ENCODE peak calls at places on chromosomes 13 and 19, in eight cellular contexts. X is AG09319; R is AG04450; F is posterior cingulate gyrus; G is cardiac fibroblast; S is psoas muscle; D is stimulated activated CD8-positive, alpha-beta memory T cell treated with anti-CD3 and anti-CD28 coated beads, Interleukin-12 subunit alpha, Interleukin-12 subunit beta, amount 100 ng/mL, for 4 hours; Z is right cardiac atrium. K is an unnamed sample.

GRCh38 chr19:18456279-18456678 is 18.3 kb upstream of the ISYNA1 start:
- DNase-seq in G (no peak), S (no peak), D (no peak), Z (no peak), R (no peak), F (no peak), X (no peak), K (no peak)

GRCh38 chr19:42475366-42475765 is 32.6 kb upstream of the CXCL17 start:
- DNase-seq in G (no peak), F (no peak), X (no peak), Z (no peak), R (no peak), D (no peak), S (no peak), K (no peak)

GRCh38 chr13:75442736-75443234 is 39.2 kb downstream of the TBC1D4 start:
- DNase-seq in R (no peak), Z (peak), D (no peak), F (no peak), G (no peak), X (no peak), S (no peak), K (no peak)

GRCh38 chr19:10141973-10142372 is 22.3 kb upstream of the EIF3G start:
- DNase-seq in S (no peak), Z (no peak), D (no peak), X (no peak), R (no peak), G (no peak), F (no peak), K (no peak)

GRCh38 chr19:19179548-19180441 is 9.7 kb upstream of the MEF2B start:
- DNase-seq in F (no peak), R (no peak), D (no peak), Z (no peak), S (no peak), X (no peak), G (no peak), K (no peak)

GRCh38 chr13:94664889-94665288 is 47.5 kb downstream of the SOX21 start:
- DNase-seq in G (no peak), S (no peak), R (no peak), F (no peak), X (no peak), D (no peak), Z (no peak), K (no peak)

GRCh38 chr13:109665781-109666249 is 120.6 kb downstream of the IRS2 start:
- DNase-seq in F (no peak), S (no peak), X (no peak), G (no peak), Z (no peak), R (no peak), D (no peak), K (peak)

GRCh38 chr13:33911521-33911920 is 93.6 kb downstream of the RFC3 start:
- DNase-seq in G (no peak), X (no peak), D (no peak), S (no peak), Z (no peak), F (no peak), R (no peak), K (no peak)

GRCh38 chr13:45305079-45305478 is 35.9 kb downstream of the TPT1 start:
- DNase-seq in D (no peak), F (no peak), G (no peak), X (no peak), S (no peak), Z (no peak), R (no peak), K (no peak)

GRCh38 chr19:18814063-18814462 is 17.7 kb upstream of the UPF1 start:
- DNase-seq in S (peak), R (no peak), F (no peak), X (no peak), G (peak), D (no peak), Z (peak), K (no peak)